ENCODE peak calls at places on chromosomes 12 and 14, in four cellular contexts. S, G, M and D are unnamed samples.

GRCh38 chr12:81639196-81639595 is 120.0 kb downstream of the PPFIA2 start:
- DNase-seq in S (no peak), G (no peak), M (no peak), D (no peak)

GRCh38 chr14:60350366-60350720 is 101.3 kb downstream of the PPM1A start:
- DNase-seq in S (no peak), M (peak), G (peak), D (peak)

GRCh38 chr12:129886541-129886940 is 17.3 kb downstream of the TMEM132D start:
- DNase-seq in S (no peak), M (no peak), G (no peak), D (no peak)

GRCh38 chr14:102761206-102761605 is 16.0 kb upstream of the TRAF3 start:
- DNase-seq in G (no peak), S (no peak), M (no peak), D (no peak)

GRCh38 chr14:60753264-60754126 is 18.9 kb downstream of the MNAT1 start:
- DNase-seq in M (no peak), G (peak), S (no peak), D (no peak)

GRCh38 chr12:93699271-93700141 is 22.3 kb downstream of the CRADD start:
- DNase-seq in M (no peak), G (no peak), S (peak), D (no peak)

GRCh38 chr14:63204407-63205280 is at the start of gene RHOJ:
- DNase-seq in S (no peak), M (peak), G (no peak), D (no peak)

GRCh38 chr12:15801770-15802393 is 12.7 kb upstream of the EPS8 start:
- DNase-seq in M (no peak), S (no peak), G (no peak), D (no peak)

GRCh38 chr14:45038865-45039264 is 45.1 kb upstream of the PRPF39 start:
- DNase-seq in G (no peak), M (no peak), S (no peak), D (no peak)

GRCh38 chr14:32941668-32942065 is 3.0 kb downstream of the NPAS3 start:
- DNase-seq in S (no peak), G (no peak), M (no peak), D (no peak)

GRCh38 chr12:55727643-55728184 is 1.1 kb downstream of the CD63 start:
- DNase-seq in M (no peak), G (peak), S (no peak), D (no peak)

GRCh38 chr12:52434760-52435530 is 774 bp upstream of the KRT75 start:
- DNase-seq in M (no peak), G (no peak), S (no peak), D (no peak)

GRCh38 chr14:21241218-21241819 is 27.9 kb downstream of the HNRNPC start:
- DNase-seq in G (no peak), S (no peak), M (no peak), D (no peak)

GRCh38 chr12:54592316-54592715 is 3.9 kb upstream of the PPP1R1A start:
- DNase-seq in G (no peak), M (no peak), S (no peak), D (no peak)

GRCh38 chr12:48018618-48018995 is 14.3 kb upstream of the COL2A1 start:
- DNase-seq in M (no peak), S (no peak), G (no peak), D (no peak)

GRCh38 chr12:6494351-6494743 is 445 bp downstream of the NCAPD2 start:
- DNase-seq in G (no peak), M (no peak), S (no peak), D (peak)

GRCh38 chr12:122111070-122111750 is 32.7 kb downstream of the MLXIP start:
- DNase-seq in S (no peak), M (no peak), G (no peak), D (no peak)

GRCh38 chr12:47900480-47901129 is 4.2 kb downstream of the VDR start:
- DNase-seq in S (peak), G (no peak), M (peak), D (no peak)

GRCh38 chr14:36973806-36974442 is 198.5 kb downstream of the SLC25A21 start:
- DNase-seq in G (no peak), M (no peak), S (no peak), D (no peak)

GRCh38 chr12:16148938-16149337 is 128.5 kb downstream of the SLC15A5 start:
- DNase-seq in G (no peak), S (no peak), M (no peak), D (no peak)

GRCh38 chr12:89236237-89236636 is 116.1 kb downstream of the DUSP6 start:
- DNase-seq in G (no peak), M (no peak), S (no peak), D (no peak)

GRCh38 chr12:7016958-7017571 is 1.2 kb downstream of the LPCAT3 start:
- DNase-seq in G (peak), M (no peak), S (no peak), D (no peak)

GRCh38 chr12:90423965-90424364 is 531.0 kb downstream of the CCER1 start:
- DNase-seq in G (no peak), S (no peak), M (no peak), D (no peak)

GRCh38 chr12:53325539-53326061 is 4.2 kb upstream of the AAAS start:
- DNase-seq in G (no peak), S (peak), M (peak), D (no peak)

GRCh38 chr12:27048822-27049752 is 26.7 kb downstream of the MED21 start:
- DNase-seq in G (peak), M (no peak), S (no peak), D (no peak)

GRCh38 chr12:75774309-75775052 is 257.1 kb downstream of the PHLDA1 start:
- DNase-seq in S (no peak), G (no peak), M (no peak), D (no peak)

GRCh38 chr12:132375747-132376463 is 46.5 kb upstream of the GALNT9 start:
- DNase-seq in G (no peak), M (no peak), S (no peak), D (no peak)

GRCh38 chr14:46818147-46818546 is 166.6 kb upstream of the RPL10L start:
- DNase-seq in G (no peak), S (no peak), M (no peak), D (no peak)

GRCh38 chr12:26271889-26272492 is 76.6 kb downstream of the SSPN start:
- DNase-seq in G (no peak), S (no peak), M (no peak), D (no peak)

GRCh38 chr12:92530706-92531105 is 172.1 kb upstream of the PLEKHG7 start:
- DNase-seq in G (no peak), M (no peak), S (no peak), D (no peak)

GRCh38 chr12:11978985-11979384 is 91.8 kb upstream of the BCL2L14 start:
- DNase-seq in S (no peak), M (no peak), G (no peak), D (no peak)

GRCh38 chr14:75009176-75009575 is 6.5 kb downstream of the EIF2B2 start:
- DNase-seq in G (no peak), M (no peak), S (no peak), D (no peak)

GRCh38 chr14:75015496-75015895 is 12.8 kb downstream of the EIF2B2 start:
- DNase-seq in M (no peak), G (no peak), S (no peak), D (no peak)

GRCh38 chr14:75011356-75012097 is 8.8 kb downstream of the EIF2B2 start:
- DNase-seq in S (no peak), M (no peak), G (no peak), D (no peak)

GRCh38 chr14:75013290-75013689 is 10.6 kb downstream of the EIF2B2 start:
- DNase-seq in S (no peak), G (no peak), M (no peak), D (no peak)

GRCh38 chr14:75010472-75010871 is 7.8 kb downstream of the EIF2B2 start:
- DNase-seq in S (no peak), G (no peak), M (no peak), D (no peak)
- TF ChIP-seq ELF4 in S (no peak), G (no peak), M (no peak), D (no peak)

GRCh38 chr14:105050551-105050897 is 14.7 kb downstream of the GPR132 start:
- DNase-seq in S (peak), M (no peak), G (peak), D (no peak)
- TF ChIP-seq ELF4 in S (no peak), M (no peak), G (no peak), D (no peak)

GRCh38 chr12:19130224-19131019 is 889 bp downstream of the PLEKHA5 start:
- DNase-seq in M (peak), S (no peak), G (peak), D (peak)
- TF ChIP-seq ELF4 in M (no peak), S (no peak), G (no peak), D (no peak)

DNA sequence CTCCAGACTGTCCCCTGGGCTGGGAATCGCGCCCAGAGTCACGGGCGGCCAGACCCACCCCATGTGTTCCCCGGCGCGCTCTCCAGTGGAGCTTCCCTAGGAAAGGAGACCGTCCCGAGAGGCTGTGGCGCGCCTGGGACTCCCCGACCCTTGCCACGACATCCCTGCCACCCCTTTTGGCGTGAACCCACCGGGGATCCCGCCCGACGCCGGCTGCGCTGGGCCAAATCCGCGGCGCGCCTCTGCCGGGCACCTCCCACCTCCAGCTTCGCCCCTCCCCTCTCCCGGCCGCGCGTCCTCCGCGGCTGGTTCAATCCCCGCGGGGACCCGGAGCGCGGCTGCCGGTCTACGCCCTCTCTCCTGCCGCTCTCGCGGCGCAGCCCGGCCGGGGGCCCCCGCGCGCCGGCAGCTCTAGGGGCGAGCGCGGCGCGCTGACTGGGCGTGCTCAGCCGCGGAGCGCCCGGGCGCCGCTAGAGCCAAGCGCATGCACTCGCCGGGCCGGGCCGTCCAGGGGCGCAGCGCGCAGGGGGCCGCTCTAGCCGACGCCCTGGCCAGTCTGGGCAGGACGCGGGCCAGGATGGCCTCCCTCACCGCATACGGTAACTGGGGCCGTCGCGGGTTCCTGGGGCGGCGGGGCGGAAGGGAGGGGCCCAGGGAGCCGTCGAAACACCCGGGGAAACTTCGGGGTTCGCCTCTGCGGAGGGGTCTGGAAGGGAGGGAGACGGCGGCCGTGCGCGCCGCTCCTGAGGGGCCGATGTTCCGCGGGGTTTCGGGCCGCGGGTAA is 77.4 kb upstream of the ANO4 start:
- DNase-seq in G (no peak), S (no peak), M (peak), D (peak)
- TF ChIP-seq ELF4 in G (no peak), S (no peak), M (no peak), D (no peak)

GRCh38 chr12:40831916-40832315 is 139.7 kb downstream of the CNTN1 start:
- DNase-seq in S (no peak), G (no peak), M (no peak), D (no peak)
- TF ChIP-seq ELF4 in S (no peak), G (no peak), M (no peak), D (no peak)

DNA sequence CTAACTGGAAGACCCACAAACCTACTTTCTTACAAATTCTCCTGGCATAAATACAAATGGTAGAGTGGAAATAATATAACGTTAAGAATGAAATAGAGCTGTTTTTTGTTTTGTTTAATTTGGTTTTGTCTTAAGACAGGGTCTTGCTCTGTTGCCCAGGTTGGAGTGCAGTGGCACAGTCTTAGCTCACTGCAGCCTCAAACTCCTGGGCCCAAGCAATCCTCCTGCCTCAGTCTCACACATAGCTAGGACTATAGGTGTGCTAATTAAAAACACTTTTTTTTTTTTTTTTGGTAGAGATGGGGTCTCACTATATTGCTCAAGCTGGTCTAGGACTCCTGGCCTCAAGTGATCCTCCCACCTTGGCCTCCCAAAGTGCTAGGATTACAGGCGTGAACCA is 4.1 kb upstream of the DHH start:
- DNase-seq in M (no peak), S (no peak), G (no peak), D (no peak)
- TF ChIP-seq ELF4 in M (no peak), S (no peak), G (no peak), D (no peak)

DNA sequence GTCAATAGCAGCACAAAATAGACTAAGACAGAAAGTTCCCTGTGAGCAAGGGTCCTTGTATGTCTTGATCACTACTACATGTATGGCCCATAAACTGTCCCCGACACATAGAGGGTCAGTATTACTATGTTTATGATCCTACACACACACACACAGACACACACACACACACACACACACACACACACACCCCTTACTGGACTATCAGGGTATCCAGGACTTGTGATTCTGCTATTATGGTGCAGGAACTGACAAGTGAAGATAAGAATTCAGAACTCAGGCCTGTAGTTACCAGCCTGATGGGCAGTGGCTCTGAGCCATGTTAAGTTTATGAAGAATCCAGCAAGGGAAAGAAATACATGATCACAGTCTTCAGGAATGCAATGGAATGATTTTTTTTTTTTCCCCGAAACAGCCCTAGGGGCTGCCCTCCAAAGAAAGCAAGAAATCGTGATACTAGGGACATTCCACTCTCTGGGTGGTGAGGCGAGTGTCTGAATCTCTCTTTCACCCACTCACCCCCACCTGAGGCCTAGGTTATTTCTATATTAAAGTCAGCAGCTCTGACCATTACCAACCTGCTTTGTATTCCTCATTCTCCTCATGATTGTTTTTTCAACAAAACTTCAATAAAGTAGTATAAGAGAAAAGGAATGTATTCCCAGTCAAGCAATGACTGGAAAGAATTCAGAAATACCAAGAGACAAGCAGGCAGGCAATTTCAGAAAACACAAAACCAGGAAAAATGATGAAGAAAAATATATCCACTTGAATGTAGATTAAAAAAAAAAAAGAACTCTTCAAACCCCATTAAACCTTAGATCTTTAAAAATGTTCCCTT is 105.8 kb downstream of the AVPR1A start:
- DNase-seq in M (no peak), S (no peak), G (no peak), D (no peak)
- TF ChIP-seq ELF4 in M (no peak), S (no peak), G (no peak), D (no peak)